ENCODE peak calls at places on chromosomes 6 and 20, in six cellular contexts. G is upper lobe of right lung; C is AG04450; K is stimulated activated CD4-positive, alpha-beta T cell treated with anti-CD3 and anti-CD28 coated beads, Interleukin-4, amount 100 ng/mL, for 48 hours; B is head of caudate nucleus; T is NCI-H226. J is an unnamed sample.

GRCh38 chr20:17793986-17794385 is 94.2 kb downstream of the BANF2 start:
- DNase-seq in K (no peak), B (no peak), G (no peak), T (no peak), C (no peak), J (no peak)

GRCh38 chr6:93194480-93194879 is 224.9 kb downstream of the EPHA7 start:
- DNase-seq in B (no peak), K (no peak), G (no peak), C (no peak), T (no peak), J (no peak)

GRCh38 chr20:47672886-47673670 is 112.2 kb downstream of the SULF2 start:
- DNase-seq in C (no peak), B (no peak), G (peak), T (no peak), K (no peak), J (no peak)

GRCh38 chr6:37320649-37321048 is 33.1 kb upstream of the RNF8 start:
- DNase-seq in T (no peak), C (no peak), K (no peak), B (no peak), G (no peak), J (no peak)

GRCh38 chr20:1186367-1186991 is 1.7 kb upstream of the TMEM74B start:
- DNase-seq in G (no peak), B (no peak), C (no peak), K (no peak), T (no peak), J (no peak)

GRCh38 chr20:775679-776135 is 7.4 kb upstream of the SLC52A3 start:
- DNase-seq in C (no peak), K (no peak), B (no peak), G (no peak), T (no peak), J (no peak)

GRCh38 chr6:138157986-138158638 is 3.6 kb upstream of the ARFGEF3 start:
- DNase-seq in B (no peak), C (no peak), G (no peak), T (peak), K (no peak), J (peak)

GRCh38 chr6:11710968-11711643 is 67.5 kb downstream of the ADTRP start:
- DNase-seq in K (no peak), T (no peak), G (no peak), C (no peak), B (no peak), J (no peak)

GRCh38 chr6:9481292-9482029 is 933.4 kb downstream of the TFAP2A start:
- DNase-seq in K (no peak), C (no peak), G (no peak), B (no peak), T (no peak), J (no peak)

GRCh38 chr20:20439602-20440001 is 71.7 kb downstream of the INSM1 start:
- DNase-seq in C (no peak), T (no peak), G (no peak), B (no peak), K (no peak), J (peak)

GRCh38 chr6:15453622-15454021 is 207.8 kb downstream of the JARID2 start:
- DNase-seq in C (no peak), K (no peak), T (no peak), B (no peak), G (no peak), J (no peak)

J was measured in NCI-H1930.